ENCODE peak calls at places on chromosomes 7 and 10, in five cellular contexts. V is OCI-LY7, X is GM23338, H is cardiac fibroblast, L is suprapubic skin. F is an unnamed sample.
A peak's percentile ranks its signal among the peaks of the same experiment; 100 is the strongest.

GRCh38 chr10:71481746-71482410 is 85.2 kb downstream of the CDH23 start:
- DNase-seq in V (no peak), X (no peak), H (no peak), L (no peak), F (no peak)

GRCh38 chr7:26046150-26046549 is 105.8 kb upstream of the NFE2L3 start:
- DNase-seq in V (no peak), X (no peak), H (no peak), L (no peak), F (no peak)

GRCh38 chr7:104096683-104097082 is 107.2 kb upstream of the RELN start:
- DNase-seq in V (no peak), X (peak; percentile 42), H (no peak), L (no peak), F (peak; percentile 15)

GRCh38 chr7:147412782-147413186 is 1177.8 kb upstream of the C7orf33 start:
- DNase-seq in V (no peak), X (no peak), H (peak; percentile 92), L (no peak), F (no peak)

GRCh38 chr7:74475243-74475986 is 21.7 kb downstream of the GTF2IRD1 start:
- DNase-seq in V (peak; percentile 83), X (no peak), H (no peak), L (no peak), F (no peak)

GRCh38 chr10:113704637-113705343 is 25.1 kb downstream of the CASP7 start:
- DNase-seq in V (peak; percentile 54), X (peak; percentile 72), H (peak; percentile 68), L (no peak), F (peak; percentile 54)

GRCh38 chr7:111162692-111163091 is 71.8 kb downstream of the LRRN3 start:
- DNase-seq in V (no peak), X (no peak), H (no peak), L (no peak), F (no peak)

GRCh38 chr10:79386637-79387465 is 39.6 kb downstream of the PPIF start:
- DNase-seq in V (no peak), X (no peak), H (peak; percentile 2), L (peak; percentile 57), F (no peak)

GRCh38 chr7:37817219-37817618 is 31.2 kb upstream of the NME8 start:
- DNase-seq in V (no peak), X (no peak), H (no peak), L (no peak), F (peak; percentile 19)

GRCh38 chr10:30348378-30348776 is 701 bp downstream of the MTPAP start:
- DNase-seq in V (peak; percentile 26), X (no peak), H (no peak), L (no peak), F (no peak)

GRCh38 chr7:28565990-28566389 is 153.7 kb downstream of the CREB5 start:
- DNase-seq in V (peak; percentile 40), X (no peak), H (no peak), L (no peak), F (no peak)
- H3K4me3 ChIP-seq in V (no peak overlapping the region), X (no peak overlapping the region), H (no peak overlapping the region), L (no peak overlapping the region), F (no peak overlapping the region)

GRCh38 chr10:82535457-82535856 is 660.5 kb downstream of the NRG3 start:
- DNase-seq in V (no peak), X (no peak), H (no peak), L (no peak), F (no peak)
- H3K4me3 ChIP-seq in V (no peak overlapping the region), X (no peak overlapping the region), H (no peak overlapping the region), L (no peak overlapping the region), F (no peak overlapping the region)

GRCh38 chr7:126185959-126186580 is 1066.7 kb downstream of the GRM8 start:
- DNase-seq in V (no peak), X (peak; percentile 52), H (no peak), L (no peak), F (no peak)
- H3K4me3 ChIP-seq in V (no peak overlapping the region), X (no peak overlapping the region), H (no peak overlapping the region), L (no peak overlapping the region), F (no peak overlapping the region)

GRCh38 chr10:21172774-21173432 is 275.8 kb upstream of the NEBL start:
- DNase-seq in V (no peak), X (peak; percentile 61), H (peak; percentile 24), L (no peak), F (no peak)
- H3K4me3 ChIP-seq in V (no peak overlapping the region), X (peak overlapping the region; percentile 87), H (peak overlapping the region; percentile 75), L (peak overlapping the region; percentile 81), F (no peak overlapping the region)

DNA sequence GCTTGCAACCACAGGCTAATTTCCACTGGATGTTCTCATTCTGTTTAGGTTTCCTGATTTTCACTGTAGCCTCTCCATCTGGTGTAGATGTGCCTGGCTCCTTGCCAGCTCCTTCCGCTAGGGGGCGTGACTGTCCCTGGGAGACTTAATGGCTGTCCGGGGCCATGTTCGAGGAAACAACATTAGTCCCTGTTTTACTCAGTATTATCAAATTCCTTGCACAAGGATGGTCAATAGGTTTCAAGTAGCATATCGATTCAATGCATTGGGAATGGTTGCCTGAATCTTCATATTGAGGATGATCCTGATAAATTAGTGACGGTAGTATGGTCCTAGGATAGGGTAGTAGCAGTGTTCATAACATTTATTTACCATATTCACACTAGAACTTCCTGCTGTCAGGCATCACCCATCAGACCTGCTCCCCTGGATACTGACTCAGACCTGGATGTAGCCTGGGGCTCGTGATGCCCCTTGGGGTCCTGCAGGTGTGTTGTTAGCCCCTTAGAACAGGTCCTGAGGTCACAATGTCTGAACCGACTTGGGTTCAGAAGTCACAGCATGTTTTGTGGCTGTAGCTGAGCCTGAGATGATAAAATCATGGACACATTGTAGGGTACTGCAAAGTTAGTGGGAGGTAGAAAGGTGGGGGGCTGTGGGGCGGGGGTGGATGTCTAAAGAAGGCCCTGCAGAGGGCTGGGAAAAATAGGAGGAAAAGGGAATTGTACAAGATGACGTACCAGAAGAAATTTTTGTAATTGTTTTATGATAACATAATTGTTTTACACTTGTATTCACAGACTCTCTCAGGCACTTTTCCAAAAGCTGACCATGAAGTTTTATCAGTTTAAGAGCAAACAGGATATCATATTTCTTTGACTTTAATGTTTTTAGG is 8.9 kb upstream of the EXOC6 start:
- DNase-seq in V (peak; percentile 59), X (peak; percentile 90), H (peak; percentile 84), L (no peak), F (peak; percentile 56)
- H3K4me3 ChIP-seq in V (no peak overlapping the region), X (no peak overlapping the region), H (no peak overlapping the region), L (no peak overlapping the region), F (no peak overlapping the region)